ENCODE peak calls at places on chromosomes 13 and 19, in four cellular contexts. One of them, this sample, is unnamed.

GRCh38 chr13:93687261-93687660 is 460.7 kb downstream of the GPC6 start:
- DNase-seq in HepG2: no peak
- DNase-seq in H1: no peak
- DNase-seq in GM12878: no peak
- DNase-seq in this sample: no peak

GRCh38 chr19:32355309-32355708 is 9.9 kb downstream of the ZNF507 start:
- DNase-seq in GM12878: no peak
- DNase-seq in HepG2: no peak
- DNase-seq in H1: no peak
- DNase-seq in this sample: no peak

GRCh38 chr19:58346961-58347929 is 6.0 kb downstream of the A1BG start:
- DNase-seq in HepG2: no peak
- DNase-seq in H1: peak
- DNase-seq in GM12878: no peak
- DNase-seq in this sample: no peak

GRCh38 chr13:94711561-94712286 is 621 bp downstream of the SOX21 start:
- DNase-seq in GM12878: no peak
- DNase-seq in H1: no peak
- DNase-seq in HepG2: no peak
- DNase-seq in this sample: no peak

GRCh38 chr13:90302113-90302512 is 1045.4 kb upstream of the MIR17HG start:
- DNase-seq in GM12878: no peak
- DNase-seq in HepG2: no peak
- DNase-seq in H1: no peak
- DNase-seq in this sample: no peak

GRCh38 chr13:108463365-108463764 is 166.0 kb upstream of the MYO16 start:
- DNase-seq in GM12878: peak
- DNase-seq in HepG2: no peak
- DNase-seq in H1: no peak
- DNase-seq in this sample: no peak

GRCh38 chr19:5434970-5435641 is 20.1 kb upstream of the ZNRF4 start:
- DNase-seq in HepG2: peak
- DNase-seq in GM12878: no peak
- DNase-seq in H1: no peak
- DNase-seq in this sample: no peak

GRCh38 chr13:32323912-32324311 is 8.6 kb downstream of the BRCA2 start:
- DNase-seq in HepG2: no peak
- DNase-seq in GM12878: no peak
- DNase-seq in H1: no peak
- DNase-seq in this sample: no peak

GRCh38 chr13:51838235-51838846 is 6.6 kb downstream of the TMEM272 start:
- DNase-seq in HepG2: no peak
- DNase-seq in GM12878: no peak
- DNase-seq in H1: no peak
- DNase-seq in this sample: no peak

GRCh38 chr19:3457531-3458228 is 22.6 kb downstream of the SMIM24 start:
- DNase-seq in HepG2: no peak
- DNase-seq in H1: no peak
- DNase-seq in GM12878: no peak
- DNase-seq in this sample: no peak

GRCh38 chr19:33819875-33820781 is 23.5 kb downstream of the KCTD15 start:
- DNase-seq in GM12878: no peak
- DNase-seq in HepG2: peak
- DNase-seq in H1: peak
- DNase-seq in this sample: no peak

GRCh38 chr13:109345433-109345941 is 440.9 kb downstream of the IRS2 start:
- DNase-seq in H1: no peak
- DNase-seq in HepG2: no peak
- DNase-seq in GM12878: no peak
- DNase-seq in this sample: no peak

GRCh38 chr19:13095934-13096890 is 6.4 kb downstream of the LYL1 start:
- DNase-seq in HepG2: peak
- DNase-seq in GM12878: no peak
- DNase-seq in H1: peak
- DNase-seq in this sample: no peak

GRCh38 chr13:26186141-26186870 is 35.8 kb downstream of the RNF6 start:
- DNase-seq in H1: peak
- DNase-seq in HepG2: peak
- DNase-seq in GM12878: peak
- DNase-seq in this sample: peak

GRCh38 chr13:51935326-51936171 is 73.8 kb downstream of the CCDC70 start:
- DNase-seq in GM12878: no peak
- DNase-seq in H1: peak
- DNase-seq in HepG2: no peak
- DNase-seq in this sample: no peak

GRCh38 chr13:53782400-53783030 is 753.9 kb downstream of the OLFM4 start:
- DNase-seq in GM12878: peak
- DNase-seq in H1: peak
- DNase-seq in HepG2: peak
- DNase-seq in this sample: peak

GRCh38 chr13:33678906-33679657 is 138.9 kb upstream of the RFC3 start:
- DNase-seq in H1: no peak
- DNase-seq in GM12878: peak
- DNase-seq in HepG2: peak
- DNase-seq in this sample: no peak

GRCh38 chr13:106143392-106143791 is 392.1 kb downstream of the EFNB2 start:
- DNase-seq in H1: no peak
- DNase-seq in GM12878: no peak
- DNase-seq in HepG2: no peak
- DNase-seq in this sample: no peak

GRCh38 chr13:98462946-98463345 is 114.0 kb downstream of the STK24 start:
- DNase-seq in H1: no peak
- DNase-seq in HepG2: no peak
- DNase-seq in GM12878: no peak
- DNase-seq in this sample: no peak

GRCh38 chr13:76245920-76246319 is 609.8 kb downstream of the LMO7 start:
- DNase-seq in H1: no peak
- DNase-seq in GM12878: no peak
- DNase-seq in HepG2: no peak
- DNase-seq in this sample: no peak

GRCh38 chr19:12794196-12794921 is 3.1 kb downstream of the JUNB start:
- DNase-seq in HepG2: no peak
- DNase-seq in GM12878: no peak
- DNase-seq in H1: no peak
- DNase-seq in this sample: no peak

GRCh38 chr19:3983936-3984583 is 1.2 kb downstream of the EEF2 start:
- DNase-seq in HepG2: no peak
- DNase-seq in GM12878: no peak
- DNase-seq in H1: peak
- DNase-seq in this sample: no peak

GRCh38 chr13:50386527-50387123 is 371.4 kb downstream of the KCNRG start:
- DNase-seq in GM12878: no peak
- DNase-seq in H1: no peak
- DNase-seq in HepG2: no peak
- DNase-seq in this sample: no peak

GRCh38 chr19:2084993-2085720 is 11.0 kb downstream of the MOB3A start:
- DNase-seq in GM12878: peak
- DNase-seq in H1: no peak
- DNase-seq in HepG2: no peak
- DNase-seq in this sample: no peak

GRCh38 chr13:61608138-61608537 is 192.5 kb upstream of the PCDH20 start:
- DNase-seq in HepG2: no peak
- DNase-seq in H1: peak
- DNase-seq in GM12878: no peak
- DNase-seq in this sample: peak

DNA sequence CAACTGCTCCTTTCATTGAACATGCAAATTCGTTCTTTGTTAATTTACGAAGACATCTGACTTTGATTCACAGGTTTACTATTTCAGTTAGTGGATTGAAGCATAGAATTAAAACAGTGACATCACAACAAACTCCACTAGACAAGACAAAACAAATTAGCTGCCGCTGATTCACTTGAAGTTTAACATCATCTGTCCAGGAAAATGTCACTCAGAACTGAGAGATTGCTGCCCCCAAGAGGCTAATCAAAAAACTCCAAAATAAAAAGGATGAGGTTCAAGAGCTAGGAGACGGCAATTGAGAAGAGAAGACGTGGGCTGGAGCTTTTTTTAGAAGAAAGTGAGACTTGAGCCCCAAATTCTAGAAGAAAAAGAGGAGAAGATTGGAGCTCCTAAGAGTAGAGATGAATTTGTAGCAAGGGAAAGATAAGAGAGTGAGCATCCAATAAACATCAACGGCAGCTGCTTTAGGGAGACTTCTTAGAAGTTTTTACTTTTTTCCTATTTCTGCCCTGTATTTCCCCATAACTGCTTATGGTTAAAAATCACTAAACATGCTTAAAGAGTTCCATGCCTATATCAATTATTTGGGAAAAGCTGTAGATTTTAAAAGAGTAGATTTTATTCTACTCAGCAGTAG is 40.8 kb upstream of the TPP2 start:
- DNase-seq in H1: no peak
- DNase-seq in HepG2: peak
- DNase-seq in GM12878: no peak
- DNase-seq in this sample: peak
- TF ChIP-seq SUZ12 in H1: no peak
- TF ChIP-seq SUZ12 in HepG2: no peak
- TF ChIP-seq SUZ12 in GM12878: no peak
- TF ChIP-seq SUZ12 in this sample: no peak

GRCh38 chr19:1063030-1063908 is 3.7 kb upstream of the ARHGAP45 start:
- DNase-seq in HepG2: no peak
- DNase-seq in GM12878: no peak
- DNase-seq in H1: peak
- DNase-seq in this sample: no peak
- TF ChIP-seq YY1 in HepG2: no peak
- TF ChIP-seq YY1 in GM12878: no peak
- TF ChIP-seq YY1 in H1: no peak
- TF ChIP-seq YY1 in this sample: no peak

GRCh38 chr13:25169951-25170553 is 2.0 kb downstream of the AMER2 start:
- DNase-seq in H1: no peak
- DNase-seq in GM12878: no peak
- DNase-seq in HepG2: no peak
- DNase-seq in this sample: no peak
- H3K4me3 ChIP-seq in H1: peak
- H3K4me3 ChIP-seq in GM12878: no peak
- H3K4me3 ChIP-seq in HepG2: no peak
- H3K4me3 ChIP-seq in this sample: peak

GRCh38 chr19:55520691-55521292 is 16.1 kb downstream of the SBK2 start:
- DNase-seq in H1: no peak
- DNase-seq in GM12878: no peak
- DNase-seq in HepG2: no peak
- DNase-seq in this sample: no peak

GRCh38 chr19:55519461-55520311 is 17.2 kb downstream of the SBK2 start:
- DNase-seq in GM12878: no peak
- DNase-seq in H1: no peak
- DNase-seq in HepG2: peak
- DNase-seq in this sample: no peak

GRCh38 chr19:55516878-55517620 is 19.9 kb downstream of the SBK2 start:
- DNase-seq in HepG2: peak
- DNase-seq in GM12878: peak
- DNase-seq in H1: peak
- DNase-seq in this sample: peak
- TF ChIP-seq SUZ12 in HepG2: no peak
- TF ChIP-seq SUZ12 in GM12878: no peak
- TF ChIP-seq SUZ12 in H1: no peak
- TF ChIP-seq SUZ12 in this sample: no peak

GRCh38 chr19:1082165-1082927 is 12.8 kb downstream of the POLR2E start:
- DNase-seq in H1: peak
- DNase-seq in HepG2: no peak
- DNase-seq in GM12878: no peak
- DNase-seq in this sample: peak
- TF ChIP-seq YY1 in H1: no peak
- TF ChIP-seq YY1 in HepG2: no peak
- TF ChIP-seq YY1 in GM12878: no peak
- TF ChIP-seq YY1 in this sample: no peak

This sample was measured in NT2/D1.